ENCODE peak calls at places on chromosomes 3 and 15, in six cellular contexts. One of them, this sample, is unnamed.
A peak's percentile ranks its signal among the peaks of the same experiment; 100 is the strongest.

GRCh38 chr15:29106551-29107290 is 162.9 kb downstream of the NSMCE3 start:
- DNase-seq in type B pancreatic cell: no peak
- DNase-seq in cardiac muscle cell: no peak
- DNase-seq in fibroblast of the aortic adventitia: no peak
- DNase-seq in fibroblast of mammary gland: no peak
- DNase-seq in AG04449: no peak
- DNase-seq in this sample: peak; percentile 82

GRCh38 chr3:193673845-193674244 is 80.8 kb downstream of the OPA1 start:
- DNase-seq in type B pancreatic cell: no peak
- DNase-seq in cardiac muscle cell: no peak
- DNase-seq in fibroblast of the aortic adventitia: no peak
- DNase-seq in fibroblast of mammary gland: no peak
- DNase-seq in AG04449: no peak
- DNase-seq in this sample: no peak

GRCh38 chr15:74635228-74635627 is 19.6 kb downstream of the CLK3 start:
- DNase-seq in type B pancreatic cell: no peak
- DNase-seq in cardiac muscle cell: peak; percentile 76
- DNase-seq in fibroblast of the aortic adventitia: peak; percentile 72
- DNase-seq in fibroblast of mammary gland: peak; percentile 67
- DNase-seq in AG04449: no peak
- DNase-seq in this sample: no peak

GRCh38 chr3:119628390-119628789 is 30.7 kb downstream of the PLA1A start:
- DNase-seq in type B pancreatic cell: no peak
- DNase-seq in cardiac muscle cell: no peak
- DNase-seq in fibroblast of the aortic adventitia: no peak
- DNase-seq in fibroblast of mammary gland: no peak
- DNase-seq in AG04449: no peak
- DNase-seq in this sample: no peak

GRCh38 chr3:59908700-59909099 is 858.9 kb upstream of the CFAP20DC start:
- DNase-seq in type B pancreatic cell: no peak
- DNase-seq in cardiac muscle cell: no peak
- DNase-seq in fibroblast of the aortic adventitia: no peak
- DNase-seq in fibroblast of mammary gland: no peak
- DNase-seq in AG04449: no peak
- DNase-seq in this sample: no peak

GRCh38 chr3:151835751-151836550 is 22.0 kb downstream of the AADAC start:
- DNase-seq in type B pancreatic cell: no peak
- DNase-seq in cardiac muscle cell: peak; percentile 71
- DNase-seq in fibroblast of the aortic adventitia: peak; percentile 64
- DNase-seq in fibroblast of mammary gland: peak; percentile 65
- DNase-seq in AG04449: no peak
- DNase-seq in this sample: no peak

GRCh38 chr15:101179341-101180153 is 72.3 kb downstream of the CHSY1 start:
- DNase-seq in type B pancreatic cell: no peak
- DNase-seq in cardiac muscle cell: no peak
- DNase-seq in fibroblast of the aortic adventitia: peak; percentile 92
- DNase-seq in fibroblast of mammary gland: peak; percentile 63
- DNase-seq in AG04449: peak; percentile 70
- DNase-seq in this sample: no peak

GRCh38 chr15:91165850-91166249 is 65.8 kb downstream of the SV2B start:
- DNase-seq in type B pancreatic cell: no peak
- DNase-seq in cardiac muscle cell: no peak
- DNase-seq in fibroblast of the aortic adventitia: no peak
- DNase-seq in fibroblast of mammary gland: no peak
- DNase-seq in AG04449: no peak
- DNase-seq in this sample: no peak

GRCh38 chr3:185063431-185063830 is 89.4 kb downstream of the C3orf70 start:
- DNase-seq in type B pancreatic cell: no peak
- DNase-seq in cardiac muscle cell: no peak
- DNase-seq in fibroblast of the aortic adventitia: no peak
- DNase-seq in fibroblast of mammary gland: no peak
- DNase-seq in AG04449: no peak
- DNase-seq in this sample: no peak

GRCh38 chr3:185059766-185060165 is 93.1 kb downstream of the C3orf70 start:
- DNase-seq in type B pancreatic cell: no peak
- DNase-seq in cardiac muscle cell: no peak
- DNase-seq in fibroblast of the aortic adventitia: no peak
- DNase-seq in fibroblast of mammary gland: no peak
- DNase-seq in AG04449: no peak
- DNase-seq in this sample: no peak

GRCh38 chr3:185060655-185061054 is 92.2 kb downstream of the C3orf70 start:
- DNase-seq in type B pancreatic cell: no peak
- DNase-seq in cardiac muscle cell: no peak
- DNase-seq in fibroblast of the aortic adventitia: no peak
- DNase-seq in fibroblast of mammary gland: no peak
- DNase-seq in AG04449: no peak
- DNase-seq in this sample: no peak

GRCh38 chr3:185065059-185065458 is 87.8 kb downstream of the C3orf70 start:
- DNase-seq in type B pancreatic cell: no peak
- DNase-seq in cardiac muscle cell: no peak
- DNase-seq in fibroblast of the aortic adventitia: no peak
- DNase-seq in fibroblast of mammary gland: no peak
- DNase-seq in AG04449: no peak
- DNase-seq in this sample: no peak

GRCh38 chr3:185062221-185062620 is 90.6 kb downstream of the C3orf70 start:
- DNase-seq in type B pancreatic cell: no peak
- DNase-seq in cardiac muscle cell: no peak
- DNase-seq in fibroblast of the aortic adventitia: no peak
- DNase-seq in fibroblast of mammary gland: no peak
- DNase-seq in AG04449: no peak
- DNase-seq in this sample: no peak
- TF ChIP-seq CTCF in type B pancreatic cell: no peak
- TF ChIP-seq CTCF in cardiac muscle cell: no peak
- TF ChIP-seq CTCF in fibroblast of the aortic adventitia: no peak
- TF ChIP-seq CTCF in fibroblast of mammary gland: no peak
- TF ChIP-seq CTCF in AG04449: no peak
- TF ChIP-seq CTCF in this sample: no peak

GRCh38 chr3:129435367-129435766 is 4.4 kb downstream of the MBD4 start:
- DNase-seq in type B pancreatic cell: no peak
- DNase-seq in cardiac muscle cell: no peak
- DNase-seq in fibroblast of the aortic adventitia: no peak
- DNase-seq in fibroblast of mammary gland: no peak
- DNase-seq in AG04449: no peak
- DNase-seq in this sample: no peak
- TF ChIP-seq CTCF in type B pancreatic cell: no peak
- TF ChIP-seq CTCF in cardiac muscle cell: no peak
- TF ChIP-seq CTCF in fibroblast of the aortic adventitia: no peak
- TF ChIP-seq CTCF in fibroblast of mammary gland: no peak
- TF ChIP-seq CTCF in AG04449: no peak
- TF ChIP-seq CTCF in this sample: peak; percentile 11

GRCh38 chr3:167887096-167887495 is 151.6 kb downstream of the SERPINI1 start:
- DNase-seq in type B pancreatic cell: no peak
- DNase-seq in cardiac muscle cell: peak; percentile 18
- DNase-seq in fibroblast of the aortic adventitia: peak; percentile 44
- DNase-seq in fibroblast of mammary gland: peak; percentile 76
- DNase-seq in AG04449: no peak
- DNase-seq in this sample: no peak
- TF ChIP-seq CTCF in type B pancreatic cell: no peak
- TF ChIP-seq CTCF in cardiac muscle cell: no peak
- TF ChIP-seq CTCF in fibroblast of the aortic adventitia: no peak
- TF ChIP-seq CTCF in fibroblast of mammary gland: no peak
- TF ChIP-seq CTCF in AG04449: no peak
- TF ChIP-seq CTCF in this sample: no peak

GRCh38 chr15:97747342-97747741 is 213.2 kb upstream of the ARRDC4 start:
- DNase-seq in type B pancreatic cell: no peak
- DNase-seq in cardiac muscle cell: no peak
- DNase-seq in fibroblast of the aortic adventitia: no peak
- DNase-seq in fibroblast of mammary gland: no peak
- DNase-seq in AG04449: no peak
- DNase-seq in this sample: no peak

GRCh38 chr15:97748576-97748975 is 211.9 kb upstream of the ARRDC4 start:
- DNase-seq in type B pancreatic cell: no peak
- DNase-seq in cardiac muscle cell: no peak
- DNase-seq in fibroblast of the aortic adventitia: no peak
- DNase-seq in fibroblast of mammary gland: no peak
- DNase-seq in AG04449: no peak
- DNase-seq in this sample: no peak

GRCh38 chr15:97750071-97750470 is 210.4 kb upstream of the ARRDC4 start:
- DNase-seq in type B pancreatic cell: no peak
- DNase-seq in cardiac muscle cell: no peak
- DNase-seq in fibroblast of the aortic adventitia: no peak
- DNase-seq in fibroblast of mammary gland: no peak
- DNase-seq in AG04449: no peak
- DNase-seq in this sample: no peak

DNA sequence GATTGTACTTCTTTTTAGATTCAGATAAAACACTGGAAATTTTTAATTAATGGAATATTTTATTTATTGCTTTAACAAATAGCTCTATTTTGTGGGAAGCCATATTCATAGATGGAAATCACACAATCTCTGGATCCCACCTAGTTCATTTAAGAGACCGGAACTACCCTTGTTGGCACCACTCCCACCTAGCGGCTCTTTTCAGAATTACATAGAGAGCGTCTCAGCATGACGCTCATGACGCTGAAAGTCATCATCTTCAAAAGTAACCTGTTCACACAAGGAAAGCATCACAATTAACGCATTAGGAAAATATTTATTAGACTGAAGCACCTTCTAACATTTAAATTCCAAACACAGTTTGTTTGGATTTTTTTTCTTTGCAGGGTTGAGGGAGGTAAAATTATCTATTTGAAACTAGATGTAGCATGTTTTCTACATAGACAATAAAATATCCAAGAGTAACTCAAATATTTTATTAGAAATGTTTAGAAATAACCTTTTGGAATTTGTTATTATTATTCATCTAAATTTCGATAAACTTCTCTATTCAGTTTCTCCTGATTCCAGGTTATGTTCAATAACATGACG is 214.9 kb upstream of the ARRDC4 start:
- DNase-seq in type B pancreatic cell: no peak
- DNase-seq in cardiac muscle cell: peak; percentile 18
- DNase-seq in fibroblast of the aortic adventitia: peak; percentile 5
- DNase-seq in fibroblast of mammary gland: peak; percentile 15
- DNase-seq in AG04449: no peak
- DNase-seq in this sample: no peak
- TF ChIP-seq CTCF in type B pancreatic cell: peak; percentile 77
- TF ChIP-seq CTCF in cardiac muscle cell: peak; percentile 48
- TF ChIP-seq CTCF in fibroblast of the aortic adventitia: peak; percentile 49
- TF ChIP-seq CTCF in fibroblast of mammary gland: peak; percentile 47
- TF ChIP-seq CTCF in AG04449: no peak
- TF ChIP-seq CTCF in this sample: peak; percentile 74

GRCh38 chr15:78418681-78419080 is 19.3 kb upstream of the IREB2 start:
- DNase-seq in type B pancreatic cell: no peak
- DNase-seq in cardiac muscle cell: no peak
- DNase-seq in fibroblast of the aortic adventitia: no peak
- DNase-seq in fibroblast of mammary gland: no peak
- DNase-seq in AG04449: no peak
- DNase-seq in this sample: no peak
- TF ChIP-seq CTCF in type B pancreatic cell: no peak
- TF ChIP-seq CTCF in cardiac muscle cell: no peak
- TF ChIP-seq CTCF in fibroblast of the aortic adventitia: no peak
- TF ChIP-seq CTCF in fibroblast of mammary gland: no peak
- TF ChIP-seq CTCF in AG04449: no peak
- TF ChIP-seq CTCF in this sample: no peak

GRCh38 chr15:88610756-88611231 is 10.3 kb upstream of the AEN start:
- DNase-seq in type B pancreatic cell: no peak
- DNase-seq in cardiac muscle cell: no peak
- DNase-seq in fibroblast of the aortic adventitia: no peak
- DNase-seq in fibroblast of mammary gland: no peak
- DNase-seq in AG04449: no peak
- DNase-seq in this sample: no peak
- TF ChIP-seq CTCF in type B pancreatic cell: peak; percentile 34
- TF ChIP-seq CTCF in cardiac muscle cell: peak; percentile 16
- TF ChIP-seq CTCF in fibroblast of the aortic adventitia: no peak
- TF ChIP-seq CTCF in fibroblast of mammary gland: no peak
- TF ChIP-seq CTCF in AG04449: peak; percentile 5
- TF ChIP-seq CTCF in this sample: no peak